ENCODE peak calls at places on chromosomes 1 and 21, in ten cellular contexts. One of them, this sample, is unnamed.

GRCh38 chr21:41220208-41220733 is 52.3 kb downstream of the BACE2 start:
- DNase-seq in left ventricle myocardium inferior: no peak
- DNase-seq in heart right ventricle: no peak
- DNase-seq in SW 1271: no peak
- DNase-seq in NCI-H460: no peak
- DNase-seq in stimulated activated CD4-positive, alpha-beta T cell treated with anti-CD3 and anti-CD28 coated beads, Interleukin-4, amount 100 ng/mL, for 48 hours: no peak
- DNase-seq in activated CD4-positive, alpha-beta T cell treated with anti-CD3 and anti-CD28 coated beads, Interleukin-2, amount 50 U/mL, for 48 hours: no peak
- DNase-seq in NCI-H2107: no peak
- DNase-seq in HTR-8/SVneo: no peak
- DNase-seq in choroid plexus epithelial cell: no peak
- DNase-seq in this sample: no peak

GRCh38 chr1:18575620-18576019 is 55.0 kb upstream of the PAX7 start:
- DNase-seq in choroid plexus epithelial cell: peak
- DNase-seq in NCI-H2107: peak
- DNase-seq in HTR-8/SVneo: peak
- DNase-seq in NCI-H460: no peak
- DNase-seq in activated CD4-positive, alpha-beta T cell treated with anti-CD3 and anti-CD28 coated beads, Interleukin-2, amount 50 U/mL, for 48 hours: no peak
- DNase-seq in heart right ventricle: peak
- DNase-seq in left ventricle myocardium inferior: peak
- DNase-seq in stimulated activated CD4-positive, alpha-beta T cell treated with anti-CD3 and anti-CD28 coated beads, Interleukin-4, amount 100 ng/mL, for 48 hours: peak
- DNase-seq in SW 1271: peak
- DNase-seq in this sample: no peak

GRCh38 chr21:17003763-17004373 is 509.0 kb upstream of the CXADR start:
- DNase-seq in SW 1271: no peak
- DNase-seq in NCI-H2107: no peak
- DNase-seq in left ventricle myocardium inferior: no peak
- DNase-seq in stimulated activated CD4-positive, alpha-beta T cell treated with anti-CD3 and anti-CD28 coated beads, Interleukin-4, amount 100 ng/mL, for 48 hours: no peak
- DNase-seq in choroid plexus epithelial cell: peak
- DNase-seq in NCI-H460: peak
- DNase-seq in HTR-8/SVneo: no peak
- DNase-seq in activated CD4-positive, alpha-beta T cell treated with anti-CD3 and anti-CD28 coated beads, Interleukin-2, amount 50 U/mL, for 48 hours: no peak
- DNase-seq in heart right ventricle: no peak
- DNase-seq in this sample: no peak

GRCh38 chr1:180098242-180098995 is 56.2 kb upstream of the QSOX1 start:
- DNase-seq in activated CD4-positive, alpha-beta T cell treated with anti-CD3 and anti-CD28 coated beads, Interleukin-2, amount 50 U/mL, for 48 hours: no peak
- DNase-seq in NCI-H2107: no peak
- DNase-seq in left ventricle myocardium inferior: no peak
- DNase-seq in choroid plexus epithelial cell: peak
- DNase-seq in NCI-H460: peak
- DNase-seq in SW 1271: no peak
- DNase-seq in HTR-8/SVneo: no peak
- DNase-seq in stimulated activated CD4-positive, alpha-beta T cell treated with anti-CD3 and anti-CD28 coated beads, Interleukin-4, amount 100 ng/mL, for 48 hours: no peak
- DNase-seq in heart right ventricle: no peak
- DNase-seq in this sample: peak

GRCh38 chr1:208142632-208143390 is 101.4 kb downstream of the PLXNA2 start:
- DNase-seq in heart right ventricle: no peak
- DNase-seq in stimulated activated CD4-positive, alpha-beta T cell treated with anti-CD3 and anti-CD28 coated beads, Interleukin-4, amount 100 ng/mL, for 48 hours: no peak
- DNase-seq in NCI-H2107: no peak
- DNase-seq in HTR-8/SVneo: no peak
- DNase-seq in choroid plexus epithelial cell: no peak
- DNase-seq in NCI-H460: no peak
- DNase-seq in activated CD4-positive, alpha-beta T cell treated with anti-CD3 and anti-CD28 coated beads, Interleukin-2, amount 50 U/mL, for 48 hours: no peak
- DNase-seq in left ventricle myocardium inferior: no peak
- DNase-seq in SW 1271: no peak
- DNase-seq in this sample: no peak

GRCh38 chr1:214019499-214019898 is 31.7 kb downstream of the PROX1 start:
- DNase-seq in choroid plexus epithelial cell: no peak
- DNase-seq in HTR-8/SVneo: no peak
- DNase-seq in activated CD4-positive, alpha-beta T cell treated with anti-CD3 and anti-CD28 coated beads, Interleukin-2, amount 50 U/mL, for 48 hours: no peak
- DNase-seq in stimulated activated CD4-positive, alpha-beta T cell treated with anti-CD3 and anti-CD28 coated beads, Interleukin-4, amount 100 ng/mL, for 48 hours: no peak
- DNase-seq in SW 1271: no peak
- DNase-seq in NCI-H460: no peak
- DNase-seq in NCI-H2107: no peak
- DNase-seq in heart right ventricle: no peak
- DNase-seq in left ventricle myocardium inferior: no peak
- DNase-seq in this sample: no peak

GRCh38 chr1:167489581-167490340 is 28.6 kb downstream of the CD247 start:
- DNase-seq in NCI-H2107: peak
- DNase-seq in stimulated activated CD4-positive, alpha-beta T cell treated with anti-CD3 and anti-CD28 coated beads, Interleukin-4, amount 100 ng/mL, for 48 hours: no peak
- DNase-seq in SW 1271: no peak
- DNase-seq in heart right ventricle: no peak
- DNase-seq in left ventricle myocardium inferior: no peak
- DNase-seq in activated CD4-positive, alpha-beta T cell treated with anti-CD3 and anti-CD28 coated beads, Interleukin-2, amount 50 U/mL, for 48 hours: peak
- DNase-seq in NCI-H460: no peak
- DNase-seq in choroid plexus epithelial cell: no peak
- DNase-seq in HTR-8/SVneo: no peak
- DNase-seq in this sample: no peak

GRCh38 chr1:184610872-184611614 is 143.6 kb downstream of the EDEM3 start:
- DNase-seq in stimulated activated CD4-positive, alpha-beta T cell treated with anti-CD3 and anti-CD28 coated beads, Interleukin-4, amount 100 ng/mL, for 48 hours: no peak
- DNase-seq in left ventricle myocardium inferior: peak
- DNase-seq in activated CD4-positive, alpha-beta T cell treated with anti-CD3 and anti-CD28 coated beads, Interleukin-2, amount 50 U/mL, for 48 hours: no peak
- DNase-seq in heart right ventricle: no peak
- DNase-seq in SW 1271: no peak
- DNase-seq in choroid plexus epithelial cell: no peak
- DNase-seq in HTR-8/SVneo: no peak
- DNase-seq in NCI-H460: no peak
- DNase-seq in NCI-H2107: peak
- DNase-seq in this sample: no peak

GRCh38 chr1:203368624-203369451 is 17.9 kb upstream of the FMOD start:
- DNase-seq in HTR-8/SVneo: peak
- DNase-seq in heart right ventricle: peak
- DNase-seq in activated CD4-positive, alpha-beta T cell treated with anti-CD3 and anti-CD28 coated beads, Interleukin-2, amount 50 U/mL, for 48 hours: no peak
- DNase-seq in SW 1271: peak
- DNase-seq in NCI-H460: no peak
- DNase-seq in choroid plexus epithelial cell: peak
- DNase-seq in stimulated activated CD4-positive, alpha-beta T cell treated with anti-CD3 and anti-CD28 coated beads, Interleukin-4, amount 100 ng/mL, for 48 hours: no peak
- DNase-seq in NCI-H2107: no peak
- DNase-seq in left ventricle myocardium inferior: peak
- DNase-seq in this sample: no peak

This sample was measured in T1000.